ENCODE peak calls at places on chromosomes 13 and 19, in four cellular contexts. H is mucosa of descending colon, Z is body of pancreas, X is cardiac muscle cell. K is an unnamed sample.

GRCh38 chr19:14477417-14478112 is 2.4 kb upstream of the PTGER1 start:
- DNase-seq in Z (no peak), H (no peak), X (no peak), K (no peak)

GRCh38 chr19:30154410-30154809 is 212.4 kb downstream of the URI1 start:
- DNase-seq in X (no peak), H (no peak), Z (no peak), K (no peak)

GRCh38 chr19:33502991-33503790 is 18.4 kb downstream of the PEPD start:
- DNase-seq in H (peak), X (no peak), Z (no peak), K (no peak)

GRCh38 chr19:47274891-47275865 is 493 bp downstream of the INAFM1 start:
- DNase-seq in X (peak), H (no peak), Z (no peak), K (no peak)

GRCh38 chr19:14674764-14675163 is at the start of gene ADGRE3:
- DNase-seq in Z (no peak), X (no peak), H (no peak), K (no peak)

GRCh38 chr13:49652691-49653305 is 24.5 kb downstream of the ARL11 start:
- DNase-seq in Z (peak), H (peak), X (peak), K (no peak)

GRCh38 chr19:9150650-9151049 is 10.5 kb downstream of the ZNF317 start:
- DNase-seq in X (no peak), Z (no peak), H (no peak), K (no peak)

GRCh38 chr13:98940325-98940724 is 37.5 kb downstream of the DOCK9 start:
- DNase-seq in Z (no peak), X (no peak), H (no peak), K (no peak)

GRCh38 chr19:38707512-38708114 is 36.7 kb downstream of the CAPN12 start:
- DNase-seq in Z (peak), X (no peak), H (no peak), K (no peak)

GRCh38 chr19:13748169-13748884 is 16.0 kb upstream of the MRI1 start:
- DNase-seq in Z (peak), H (peak), X (peak), K (no peak)

GRCh38 chr13:50392977-50393376 is 377.7 kb downstream of the KCNRG start:
- DNase-seq in H (no peak), X (no peak), Z (no peak), K (no peak)

GRCh38 chr13:39567569-39567968 is 35.4 kb downstream of the LHFPL6 start:
- DNase-seq in X (no peak), H (no peak), Z (no peak), K (no peak)

GRCh38 chr19:16441661-16442071 is 30.1 kb downstream of the EPS15L1 start:
- DNase-seq in X (peak), Z (no peak), H (peak), K (peak)

GRCh38 chr13:113355621-113356020 is 8.3 kb downstream of the GRTP1 start:
- DNase-seq in X (no peak), Z (no peak), H (no peak), K (no peak)

GRCh38 chr13:112958127-112958989 is 10.7 kb upstream of the MCF2L start:
- DNase-seq in H (no peak), X (no peak), Z (no peak), K (no peak)

GRCh38 chr13:35978607-35979316 is 152.4 kb downstream of the DCLK1 start:
- DNase-seq in X (peak), Z (peak), H (no peak), K (peak)

GRCh38 chr19:42294471-42295137 is 7.3 kb upstream of the PRR19 start:
- DNase-seq in Z (peak), H (no peak), X (no peak), K (no peak)

GRCh38 chr13:20185657-20186056 is 7.1 kb downstream of the GJB2 start:
- DNase-seq in X (no peak), Z (no peak), H (no peak), K (no peak)

GRCh38 chr19:30426864-30427263 is 54.7 kb downstream of the ZNF536 start:
- DNase-seq in X (no peak), H (no peak), Z (no peak), K (no peak)

GRCh38 chr19:4449022-4449825 is 8.4 kb downstream of the UBXN6 start:
- DNase-seq in H (no peak), X (no peak), Z (peak), K (no peak)

GRCh38 chr19:47670736-47671135 is 42.5 kb upstream of the EHD2 start:
- DNase-seq in X (no peak), Z (no peak), H (no peak), K (no peak)

GRCh38 chr19:33241530-33242101 is 16.0 kb upstream of the SLC7A10 start:
- DNase-seq in Z (peak), H (peak), X (no peak), K (no peak)

GRCh38 chr13:40813662-40814454 is 24.4 kb downstream of the SLC25A15 start:
- DNase-seq in Z (peak), H (peak), X (peak), K (no peak)

GRCh38 chr13:112969692-112970338 is 801 bp downstream of the MCF2L start:
- DNase-seq in X (no peak), H (no peak), Z (peak), K (no peak)

GRCh38 chr13:105655046-105655445 is 880.4 kb downstream of the EFNB2 start:
- DNase-seq in X (no peak), Z (no peak), H (no peak), K (no peak)

GRCh38 chr19:19115954-19116353 is 22.3 kb downstream of the TMEM161A start:
- DNase-seq in X (peak), H (peak), Z (no peak), K (no peak)

GRCh38 chr13:27955192-27955591 is 13.9 kb downstream of the CDX2 start:
- DNase-seq in X (no peak), Z (no peak), H (no peak), K (no peak)

GRCh38 chr19:14519860-14520407 is 1.7 kb upstream of the DNAJB1 start:
- DNase-seq in X (no peak), Z (peak), H (no peak), K (no peak)

GRCh38 chr13:19860884-19861655 is 2.4 kb downstream of the ZMYM5 start:
- DNase-seq in H (no peak), Z (peak), X (no peak), K (no peak)

GRCh38 chr19:55447421-55448174 is 4.5 kb upstream of the SHISA7 start:
- DNase-seq in Z (no peak), X (no peak), H (no peak), K (no peak)

GRCh38 chr19:49422407-49423277 is 599 bp downstream of the PTH2 start:
- DNase-seq in X (peak), Z (peak), H (peak), K (no peak)

GRCh38 chr13:106183410-106184128 is 351.9 kb downstream of the EFNB2 start:
- DNase-seq in Z (no peak), X (no peak), H (peak), K (no peak)

GRCh38 chr13:46578590-46578975 is 25.6 kb downstream of the LRCH1 start:
- DNase-seq in X (no peak), Z (no peak), H (no peak), K (no peak)

GRCh38 chr13:112748947-112749346 is 59.1 kb downstream of the ATP11A start:
- DNase-seq in X (no peak), Z (peak), H (no peak), K (no peak)

GRCh38 chr19:49430678-49431329 is 5.6 kb downstream of the GFY start:
- DNase-seq in X (no peak), H (no peak), Z (no peak), K (no peak)

GRCh38 chr13:59356607-59357006 is 807.1 kb downstream of the DIAPH3 start:
- DNase-seq in Z (peak), X (no peak), H (peak), K (no peak)

GRCh38 chr19:24140099-24140498 is 53.1 kb downstream of the ZNF254 start:
- DNase-seq in Z (no peak), H (no peak), X (no peak), K (no peak)

GRCh38 chr13:43664700-43665191 is 122.0 kb downstream of the ENOX1 start:
- DNase-seq in H (peak), X (peak), Z (peak), K (no peak)
- TF ChIP-seq CTCF in H (no peak), X (no peak), Z (no peak), K (no peak)

GRCh38 chr13:47588676-47589075 is 412.4 kb downstream of the SUCLA2 start:
- DNase-seq in X (no peak), Z (no peak), H (no peak), K (no peak)
- TF ChIP-seq CTCF in X (peak), Z (no peak), H (no peak), K (no peak)

DNA sequence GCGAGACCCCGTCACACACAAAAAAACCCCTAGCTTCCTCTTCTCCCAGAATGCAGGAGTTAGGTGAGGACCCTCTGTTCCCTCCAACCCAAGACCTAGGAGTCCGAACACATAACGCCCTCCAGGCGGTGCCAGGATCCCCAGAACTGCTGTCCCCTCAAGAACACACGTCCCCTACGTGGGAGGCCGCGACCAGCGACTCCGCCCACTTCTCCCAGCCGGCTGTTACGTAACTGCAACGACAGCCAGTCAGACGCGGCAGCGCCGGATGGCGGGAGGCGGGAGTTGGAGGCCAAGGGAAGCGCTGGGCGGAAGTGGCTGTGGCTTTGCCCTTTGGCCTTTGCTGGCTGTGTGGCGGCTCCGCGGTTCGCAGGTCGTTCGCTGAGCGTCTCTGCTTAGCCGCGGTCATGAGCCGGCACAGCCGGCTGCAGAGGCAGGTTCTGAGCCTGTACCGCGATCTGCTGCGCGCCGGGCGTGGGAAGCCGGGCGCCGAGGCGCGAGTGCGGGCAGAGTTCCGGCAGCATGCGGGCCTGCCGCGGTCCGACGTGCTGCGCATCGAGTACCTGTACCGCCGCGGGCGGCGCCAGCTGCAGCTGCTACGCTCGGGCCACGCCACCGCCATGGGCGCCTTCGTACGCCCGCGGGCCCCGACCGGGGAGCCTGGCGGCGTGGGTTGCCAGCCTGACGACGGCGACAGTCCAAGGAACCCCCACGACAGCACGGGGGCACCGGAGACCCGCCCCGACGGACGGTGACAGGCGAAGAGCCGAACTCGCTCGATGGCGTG is at the start of gene SDHAF1:
- DNase-seq in X (peak), H (peak), Z (peak), K (peak)
- TF ChIP-seq CTCF in X (no peak), H (no peak), Z (no peak), K (no peak)

DNA sequence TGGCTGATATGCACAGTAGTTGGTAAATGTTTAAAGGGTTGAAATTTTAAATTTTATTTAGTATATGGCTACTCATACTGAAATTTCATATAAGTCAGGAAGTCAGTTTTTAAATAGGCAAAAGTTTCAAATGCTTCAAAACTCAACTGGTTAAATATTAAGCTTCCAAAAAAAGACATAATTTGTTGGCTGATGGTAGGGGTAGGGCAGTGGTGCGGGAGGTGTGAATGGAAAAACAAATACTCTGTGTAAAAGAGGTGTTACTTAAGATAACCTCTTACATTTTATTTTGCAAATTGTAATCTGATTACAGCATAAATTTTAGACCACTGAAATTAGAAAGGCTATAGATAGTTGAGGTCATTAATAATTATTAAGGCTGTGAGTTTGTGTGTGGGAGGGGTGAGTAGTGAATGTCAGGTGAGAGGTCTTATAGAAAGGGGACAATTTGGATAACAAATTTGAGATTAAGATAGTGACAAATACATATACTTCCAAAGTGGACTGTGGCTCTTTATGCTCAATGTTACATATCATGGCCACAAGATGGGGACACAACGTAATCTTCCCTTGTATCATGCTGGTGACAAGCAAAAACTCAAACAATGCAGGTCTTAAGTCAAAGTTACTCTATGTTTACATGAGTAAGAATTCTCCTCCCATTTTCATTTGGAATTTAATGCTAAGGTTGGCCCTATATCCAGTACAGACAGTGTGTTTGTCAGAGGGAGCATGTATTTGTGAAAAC is 36.6 kb upstream of the OXGR1 start:
- DNase-seq in X (peak), H (no peak), Z (no peak), K (no peak)
- TF ChIP-seq CTCF in X (peak), H (no peak), Z (no peak), K (peak)

GRCh38 chr13:77026255-77026782 is 640 bp downstream of the FBXL3 start:
- DNase-seq in X (peak), H (peak), Z (peak), K (peak)
- TF ChIP-seq CTCF in X (no peak), H (no peak), Z (no peak), K (no peak)

DNA sequence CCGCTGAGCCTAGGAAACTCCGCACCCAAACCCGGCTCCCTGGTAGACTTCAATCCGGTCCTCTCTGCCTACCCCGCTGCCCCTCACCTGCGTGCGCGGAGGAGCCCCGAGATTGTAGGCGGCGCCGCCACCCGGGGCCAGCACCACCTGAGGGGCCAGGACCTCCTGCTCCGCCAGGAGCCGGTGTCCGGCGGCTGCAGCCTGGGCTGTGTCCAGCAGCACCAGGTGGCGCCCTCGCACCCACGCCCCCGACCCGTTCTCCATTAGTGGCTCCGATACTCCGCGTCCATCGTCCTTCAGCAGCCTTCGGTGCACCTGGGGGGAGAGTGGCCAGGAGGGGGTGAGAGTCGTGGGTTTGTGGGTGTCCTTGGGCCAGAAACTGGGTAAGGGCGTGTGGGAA is 18.5 kb downstream of the MAN2B1 start:
- DNase-seq in X (no peak), Z (peak), H (no peak), K (no peak)
- TF ChIP-seq CTCF in X (peak), Z (no peak), H (no peak), K (no peak)

GRCh38 chr13:52845766-52846566 is 2.5 kb downstream of the PCDH8 start:
- DNase-seq in X (peak), Z (peak), H (peak), K (peak)

GRCh38 chr13:52847682-52848432 is 583 bp downstream of the PCDH8 start:
- DNase-seq in Z (no peak), H (no peak), X (no peak), K (no peak)

GRCh38 chr13:52846567-52847321 is 1.7 kb downstream of the PCDH8 start:
- DNase-seq in Z (peak), X (peak), H (peak), K (peak)

GRCh38 chr13:52847322-52847681 is 1.1 kb downstream of the PCDH8 start:
- DNase-seq in H (no peak), X (no peak), Z (no peak), K (no peak)

GRCh38 chr13:52845334-52845761 is 3.1 kb downstream of the PCDH8 start:
- DNase-seq in X (peak), H (peak), Z (no peak), K (peak)
- TF ChIP-seq CTCF in X (no peak), H (no peak), Z (no peak), K (peak)

GRCh38 chr13:110387451-110388140 is 80.5 kb downstream of the COL4A2 start:
- DNase-seq in X (no peak), H (no peak), Z (no peak), K (no peak)
- TF ChIP-seq CTCF in X (no peak), H (no peak), Z (no peak), K (no peak)

GRCh38 chr19:34995551-34995950 is 4.6 kb upstream of the GRAMD1A start:
- DNase-seq in Z (peak), X (no peak), H (peak), K (no peak)
- TF ChIP-seq CTCF in Z (no peak), X (no peak), H (no peak), K (no peak)

DNA sequence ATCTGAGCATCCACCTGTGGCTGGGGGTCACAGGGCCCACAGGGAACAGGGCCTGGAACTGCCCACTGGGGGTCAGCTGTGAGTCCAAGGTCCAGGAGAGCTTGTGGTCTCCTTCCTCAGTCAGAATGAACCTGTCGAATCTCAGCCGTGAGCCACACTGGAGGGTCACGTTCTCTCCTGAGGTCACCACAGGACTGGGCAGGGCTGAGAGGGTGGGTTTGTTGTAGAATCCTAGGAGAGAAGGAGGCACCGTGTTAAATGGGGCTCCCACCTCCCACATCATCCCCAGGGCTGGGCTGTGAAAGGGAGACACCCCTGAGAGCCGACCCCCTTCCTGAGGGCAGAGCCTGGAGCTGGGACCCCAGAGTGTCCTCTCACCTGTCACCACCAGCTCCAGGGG is 1.5 kb downstream of the LILRA5 start:
- DNase-seq in X (no peak), H (no peak), Z (no peak), K (no peak)
- TF ChIP-seq CTCF in X (no peak), H (no peak), Z (no peak), K (no peak)

K was measured in progenitor cell of endocrine pancreas.